ENCODE peak calls at places on chromosomes 11 and 22, in five cellular contexts. Z is heart left ventricle, C is Calu3, R is uterus, B is GM04503. Q is an unnamed sample.

GRCh38 chr11:29395555-29396072 is 621.2 kb downstream of the KCNA4 start:
- DNase-seq in Z (no peak), C (no peak), R (no peak), B (no peak), Q (no peak)

GRCh38 chr11:21066030-21066429 is 396.6 kb downstream of the NELL1 start:
- DNase-seq in R (no peak), Z (no peak), B (no peak), C (no peak), Q (no peak)

GRCh38 chr22:37063436-37064420 is 12.2 kb downstream of the KCTD17 start:
- DNase-seq in Z (no peak), R (no peak), C (peak; percentile 62), B (no peak), Q (no peak)

GRCh38 chr22:24146791-24147353 is 34.4 kb upstream of the SUSD2 start:
- DNase-seq in Z (peak; percentile 51), C (no peak), B (peak; percentile 64), R (peak; percentile 79), Q (peak; percentile 76)

GRCh38 chr22:36823177-36823839 is 6.5 kb upstream of the PVALB start:
- DNase-seq in R (no peak), B (no peak), Z (no peak), C (no peak), Q (no peak)

GRCh38 chr11:16191852-16192240 is 164.5 kb downstream of the SOX6 start:
- DNase-seq in Z (no peak), R (no peak), B (no peak), C (no peak), Q (no peak)

GRCh38 chr11:2870955-2871720 is 14.4 kb downstream of the CDKN1C start:
- DNase-seq in R (no peak), B (no peak), C (no peak), Z (no peak), Q (no peak)

GRCh38 chr11:80155412-80156017 is 714.7 kb upstream of the TENM4 start:
- DNase-seq in Z (no peak), C (no peak), R (no peak), B (no peak), Q (no peak)

GRCh38 chr22:31830721-31831070 is 76.9 kb downstream of the DEPDC5 start:
- DNase-seq in R (no peak), Z (no peak), B (no peak), C (no peak), Q (no peak)

GRCh38 chr11:73306977-73307322 is 1.1 kb upstream of the ARHGEF17 start:
- DNase-seq in R (no peak), B (no peak), Z (no peak), C (no peak), Q (no peak)

GRCh38 chr22:50673231-50674126 is 856 bp downstream of the SHANK3 start:
- DNase-seq in R (no peak), B (no peak), C (no peak), Z (no peak), Q (no peak)

GRCh38 chr11:75087319-75088055 is 9.2 kb downstream of the OR2AT4 start:
- DNase-seq in B (no peak), R (no peak), C (no peak), Z (no peak), Q (no peak)

GRCh38 chr11:32451808-32452207 is 16.5 kb upstream of the WT1 start:
- DNase-seq in B (no peak), C (no peak), Z (no peak), R (peak; percentile 62), Q (no peak)

GRCh38 chr11:116263770-116264169 is 509.0 kb downstream of the BUD13 start:
- DNase-seq in R (no peak), Z (no peak), B (no peak), C (no peak), Q (no peak)

GRCh38 chr11:26623076-26623666 is 51.1 kb upstream of the MUC15 start:
- DNase-seq in C (no peak), Z (no peak), R (no peak), B (no peak), Q (no peak)

Q was measured in ovary.